ENCODE peak calls at places on chromosome 20, in five cellular contexts. One of them, this sample, is unnamed.

GRCh38 chr20:62391165-62392076 is 4.5 kb downstream of the RPS21 start:
- DNase-seq in HepG2: no peak
- DNase-seq in dorsolateral prefrontal cortex: no peak
- DNase-seq in AG04449: no peak
- DNase-seq in SJSA1: no peak
- DNase-seq in this sample: no peak

GRCh38 chr20:19256085-19256484 is 43.6 kb downstream of the SLC24A3 start:
- DNase-seq in SJSA1: no peak
- DNase-seq in dorsolateral prefrontal cortex: no peak
- DNase-seq in HepG2: no peak
- DNase-seq in AG04449: no peak
- DNase-seq in this sample: no peak

GRCh38 chr20:62740286-62741141 is 31.9 kb downstream of the NTSR1 start:
- DNase-seq in SJSA1: peak
- DNase-seq in HepG2: peak
- DNase-seq in AG04449: peak
- DNase-seq in dorsolateral prefrontal cortex: peak
- DNase-seq in this sample: no peak

GRCh38 chr20:62413896-62414481 is 6.9 kb upstream of the CABLES2 start:
- DNase-seq in HepG2: no peak
- DNase-seq in AG04449: no peak
- DNase-seq in dorsolateral prefrontal cortex: no peak
- DNase-seq in SJSA1: no peak
- DNase-seq in this sample: no peak

GRCh38 chr20:61938839-61939690 is 126.6 kb downstream of the TAF4 start:
- DNase-seq in SJSA1: no peak
- DNase-seq in dorsolateral prefrontal cortex: peak
- DNase-seq in AG04449: no peak
- DNase-seq in HepG2: no peak
- DNase-seq in this sample: no peak

GRCh38 chr20:17612287-17612974 is 42.6 kb downstream of the DSTN start:
- DNase-seq in SJSA1: peak
- DNase-seq in HepG2: peak
- DNase-seq in AG04449: peak
- DNase-seq in dorsolateral prefrontal cortex: no peak
- DNase-seq in this sample: no peak

GRCh38 chr20:46144626-46145025 is 26.5 kb downstream of the CD40 start:
- DNase-seq in HepG2: no peak
- DNase-seq in SJSA1: no peak
- DNase-seq in AG04449: no peak
- DNase-seq in dorsolateral prefrontal cortex: no peak
- DNase-seq in this sample: no peak

GRCh38 chr20:63045401-63045800 is 38.6 kb upstream of the BHLHE23 start:
- DNase-seq in AG04449: no peak
- DNase-seq in HepG2: no peak
- DNase-seq in SJSA1: no peak
- DNase-seq in dorsolateral prefrontal cortex: no peak
- DNase-seq in this sample: no peak

GRCh38 chr20:18613553-18613952 is 25.7 kb downstream of the DTD1 start:
- DNase-seq in SJSA1: no peak
- DNase-seq in dorsolateral prefrontal cortex: no peak
- DNase-seq in HepG2: no peak
- DNase-seq in AG04449: no peak
- DNase-seq in this sample: no peak

GRCh38 chr20:45951925-45952834 is 17.7 kb downstream of the PCIF1 start:
- DNase-seq in dorsolateral prefrontal cortex: no peak
- DNase-seq in SJSA1: no peak
- DNase-seq in HepG2: no peak
- DNase-seq in AG04449: no peak
- DNase-seq in this sample: no peak

GRCh38 chr20:49724637-49725606 is 11.2 kb upstream of the B4GALT5 start:
- DNase-seq in dorsolateral prefrontal cortex: no peak
- DNase-seq in HepG2: peak
- DNase-seq in AG04449: no peak
- DNase-seq in SJSA1: no peak
- DNase-seq in this sample: no peak

GRCh38 chr20:25584905-25585704 is at the start of gene NINL:
- DNase-seq in HepG2: peak
- DNase-seq in AG04449: no peak
- DNase-seq in dorsolateral prefrontal cortex: no peak
- DNase-seq in SJSA1: peak
- DNase-seq in this sample: no peak

GRCh38 chr20:58361549-58361948 is 27.5 kb upstream of the VAPB start:
- DNase-seq in SJSA1: no peak
- DNase-seq in AG04449: no peak
- DNase-seq in dorsolateral prefrontal cortex: no peak
- DNase-seq in HepG2: no peak
- DNase-seq in this sample: no peak

GRCh38 chr20:46983466-46983865 is 88.8 kb downstream of the EYA2 start:
- DNase-seq in dorsolateral prefrontal cortex: no peak
- DNase-seq in AG04449: no peak
- DNase-seq in SJSA1: no peak
- DNase-seq in HepG2: no peak
- DNase-seq in this sample: no peak

GRCh38 chr20:46190796-46191540 is 72.9 kb downstream of the CD40 start:
- DNase-seq in AG04449: no peak
- DNase-seq in dorsolateral prefrontal cortex: no peak
- DNase-seq in HepG2: no peak
- DNase-seq in SJSA1: no peak
- DNase-seq in this sample: no peak

GRCh38 chr20:18632196-18632789 is 44.4 kb downstream of the DTD1 start:
- DNase-seq in SJSA1: peak
- DNase-seq in AG04449: no peak
- DNase-seq in dorsolateral prefrontal cortex: peak
- DNase-seq in HepG2: peak
- DNase-seq in this sample: no peak

GRCh38 chr20:25270829-25271251 is 23.0 kb downstream of the PYGB start:
- DNase-seq in HepG2: no peak
- DNase-seq in AG04449: no peak
- DNase-seq in SJSA1: no peak
- DNase-seq in dorsolateral prefrontal cortex: peak
- DNase-seq in this sample: no peak

GRCh38 chr20:51457281-51457932 is 85.1 kb downstream of the NFATC2 start:
- DNase-seq in HepG2: no peak
- DNase-seq in SJSA1: no peak
- DNase-seq in AG04449: no peak
- DNase-seq in dorsolateral prefrontal cortex: no peak
- DNase-seq in this sample: no peak
- H3K4me3 ChIP-seq in HepG2: no peak
- H3K4me3 ChIP-seq in SJSA1: no peak
- H3K4me3 ChIP-seq in AG04449: no peak
- H3K4me3 ChIP-seq in dorsolateral prefrontal cortex: no peak
- H3K4me3 ChIP-seq in this sample: peak

GRCh38 chr20:41616228-41616627 is 1.9 kb downstream of the CHD6 start:
- DNase-seq in SJSA1: no peak
- DNase-seq in AG04449: no peak
- DNase-seq in HepG2: peak
- DNase-seq in dorsolateral prefrontal cortex: no peak
- DNase-seq in this sample: no peak
- H3K4me3 ChIP-seq in SJSA1: no peak
- H3K4me3 ChIP-seq in AG04449: no peak
- H3K4me3 ChIP-seq in HepG2: peak
- H3K4me3 ChIP-seq in dorsolateral prefrontal cortex: peak
- H3K4me3 ChIP-seq in this sample: no peak

GRCh38 chr20:31719644-31720485 is 2.8 kb downstream of the BCL2L1 start:
- DNase-seq in dorsolateral prefrontal cortex: no peak
- DNase-seq in AG04449: no peak
- DNase-seq in SJSA1: peak
- DNase-seq in HepG2: peak
- DNase-seq in this sample: no peak

GRCh38 chr20:31717478-31717946 is 5.2 kb downstream of the BCL2L1 start:
- DNase-seq in HepG2: no peak
- DNase-seq in SJSA1: no peak
- DNase-seq in dorsolateral prefrontal cortex: no peak
- DNase-seq in AG04449: no peak
- DNase-seq in this sample: no peak

GRCh38 chr20:31716818-31717477 is 5.7 kb downstream of the BCL2L1 start:
- DNase-seq in HepG2: no peak
- DNase-seq in AG04449: no peak
- DNase-seq in dorsolateral prefrontal cortex: no peak
- DNase-seq in SJSA1: no peak
- DNase-seq in this sample: no peak

GRCh38 chr20:31720486-31721407 is 1.9 kb downstream of the BCL2L1 start:
- DNase-seq in SJSA1: peak
- DNase-seq in HepG2: peak
- DNase-seq in AG04449: no peak
- DNase-seq in dorsolateral prefrontal cortex: no peak
- DNase-seq in this sample: no peak

DNA sequence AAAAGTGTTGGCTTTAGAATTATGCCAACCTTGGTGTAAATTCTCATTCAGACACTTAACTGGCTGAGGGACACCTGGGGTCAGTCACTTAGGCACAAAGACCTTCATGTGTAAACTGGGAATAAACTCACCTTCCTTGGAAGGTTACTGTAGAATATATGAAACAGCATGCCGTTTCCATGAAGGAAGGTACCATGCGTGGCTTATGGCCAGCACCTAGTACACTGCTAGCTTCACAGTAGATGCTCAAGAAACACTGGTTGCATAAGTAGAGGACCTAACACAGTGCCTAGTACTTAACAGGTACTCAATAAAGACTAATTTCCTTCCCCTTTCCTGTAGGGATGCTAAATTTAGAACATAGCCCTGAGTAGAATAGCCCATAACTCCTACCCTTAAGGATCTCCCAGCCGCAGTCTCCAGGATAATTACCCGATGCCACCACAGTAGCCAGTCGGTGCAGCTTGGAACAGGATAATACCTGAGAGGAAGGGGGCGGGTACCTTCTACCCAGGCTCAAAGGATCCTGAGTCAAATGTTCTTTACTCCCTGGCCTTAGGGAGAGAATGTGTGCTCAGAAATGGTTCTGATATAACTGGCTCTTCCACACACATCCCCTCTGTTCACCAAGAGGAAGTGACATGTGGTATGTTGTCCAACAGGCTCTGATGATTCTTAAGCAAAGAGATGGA is 3.6 kb downstream of the BCL2L1 start:
- DNase-seq in HepG2: no peak
- DNase-seq in AG04449: no peak
- DNase-seq in dorsolateral prefrontal cortex: no peak
- DNase-seq in SJSA1: no peak
- DNase-seq in this sample: no peak
- H3K4me3 ChIP-seq in HepG2: peak
- H3K4me3 ChIP-seq in AG04449: peak
- H3K4me3 ChIP-seq in dorsolateral prefrontal cortex: peak
- H3K4me3 ChIP-seq in SJSA1: no peak
- H3K4me3 ChIP-seq in this sample: peak

GRCh38 chr20:2799271-2799670 is 1.2 kb downstream of the CPXM1 start:
- DNase-seq in dorsolateral prefrontal cortex: no peak
- DNase-seq in HepG2: no peak
- DNase-seq in AG04449: no peak
- DNase-seq in SJSA1: no peak
- DNase-seq in this sample: no peak

GRCh38 chr20:2801459-2801728 is 967 bp upstream of the CPXM1 start:
- DNase-seq in AG04449: no peak
- DNase-seq in HepG2: no peak
- DNase-seq in SJSA1: no peak
- DNase-seq in dorsolateral prefrontal cortex: no peak
- DNase-seq in this sample: no peak

GRCh38 chr20:2798814-2799213 is 1.6 kb downstream of the CPXM1 start:
- DNase-seq in HepG2: no peak
- DNase-seq in AG04449: no peak
- DNase-seq in dorsolateral prefrontal cortex: no peak
- DNase-seq in SJSA1: no peak
- DNase-seq in this sample: no peak

GRCh38 chr20:2799688-2800589 is 488 bp downstream of the CPXM1 start:
- DNase-seq in AG04449: no peak
- DNase-seq in dorsolateral prefrontal cortex: no peak
- DNase-seq in HepG2: no peak
- DNase-seq in SJSA1: no peak
- DNase-seq in this sample: no peak

GRCh38 chr20:2800590-2801458 is at the start of gene CPXM1:
- DNase-seq in dorsolateral prefrontal cortex: no peak
- DNase-seq in AG04449: no peak
- DNase-seq in SJSA1: peak
- DNase-seq in HepG2: peak
- DNase-seq in this sample: no peak
- H3K4me3 ChIP-seq in dorsolateral prefrontal cortex: peak
- H3K4me3 ChIP-seq in AG04449: peak
- H3K4me3 ChIP-seq in SJSA1: peak
- H3K4me3 ChIP-seq in HepG2: peak
- H3K4me3 ChIP-seq in this sample: peak

GRCh38 chr20:41321003-41321402 is 3.5 kb upstream of the ZHX3 start:
- DNase-seq in HepG2: no peak
- DNase-seq in AG04449: no peak
- DNase-seq in dorsolateral prefrontal cortex: no peak
- DNase-seq in SJSA1: no peak
- DNase-seq in this sample: no peak

GRCh38 chr20:41316009-41316408 is 1.5 kb downstream of the ZHX3 start:
- DNase-seq in AG04449: no peak
- DNase-seq in HepG2: peak
- DNase-seq in SJSA1: no peak
- DNase-seq in dorsolateral prefrontal cortex: no peak
- DNase-seq in this sample: no peak

GRCh38 chr20:41317536-41318270 is at the start of gene ZHX3:
- DNase-seq in dorsolateral prefrontal cortex: peak
- DNase-seq in SJSA1: peak
- DNase-seq in AG04449: peak
- DNase-seq in HepG2: peak
- DNase-seq in this sample: peak

GRCh38 chr20:41316602-41317535 is 662 bp downstream of the ZHX3 start:
- DNase-seq in dorsolateral prefrontal cortex: peak
- DNase-seq in HepG2: peak
- DNase-seq in SJSA1: peak
- DNase-seq in AG04449: peak
- DNase-seq in this sample: peak

GRCh38 chr20:41318271-41318649 is 729 bp upstream of the ZHX3 start:
- DNase-seq in dorsolateral prefrontal cortex: no peak
- DNase-seq in SJSA1: no peak
- DNase-seq in AG04449: no peak
- DNase-seq in HepG2: peak
- DNase-seq in this sample: no peak
- H3K4me3 ChIP-seq in dorsolateral prefrontal cortex: peak
- H3K4me3 ChIP-seq in SJSA1: peak
- H3K4me3 ChIP-seq in AG04449: peak
- H3K4me3 ChIP-seq in HepG2: peak
- H3K4me3 ChIP-seq in this sample: peak

DNA sequence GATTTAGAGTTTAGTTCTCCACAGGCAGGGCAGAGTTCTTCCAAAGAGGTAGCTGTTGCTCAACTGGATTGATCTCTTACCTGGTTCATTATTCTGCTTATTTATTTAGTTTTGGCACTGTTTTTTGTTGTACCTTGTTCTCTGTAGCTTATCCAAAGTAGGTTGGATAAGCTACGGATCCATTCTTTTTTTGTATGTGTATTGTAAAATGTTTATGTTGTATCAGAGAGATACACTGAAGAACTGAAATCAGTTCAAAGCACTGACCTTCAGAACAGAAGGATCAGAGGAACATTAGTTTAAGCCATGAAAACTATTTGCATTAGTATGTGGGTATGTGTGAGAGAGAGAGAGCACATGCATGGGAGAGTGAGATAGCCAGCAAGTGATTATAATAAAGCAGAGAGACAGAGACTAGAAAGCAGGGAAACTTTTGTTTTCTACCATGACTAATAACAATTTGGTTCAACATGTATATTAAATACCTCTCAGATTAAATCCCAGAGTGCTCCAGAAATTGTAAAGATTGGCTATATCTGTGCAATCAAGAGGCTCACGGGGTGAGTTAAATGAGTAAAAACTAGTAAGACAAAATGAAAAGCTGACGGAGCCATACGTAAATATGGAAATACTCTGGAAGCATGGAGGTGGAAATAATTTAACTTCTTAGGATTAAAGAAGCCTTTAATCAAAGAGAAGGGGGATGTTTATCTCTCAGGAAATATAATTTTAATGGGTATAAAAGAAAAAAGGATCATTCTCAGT is 40.2 kb downstream of the ITCH start:
- DNase-seq in SJSA1: no peak
- DNase-seq in dorsolateral prefrontal cortex: no peak
- DNase-seq in HepG2: peak
- DNase-seq in AG04449: no peak
- DNase-seq in this sample: no peak
- H3K4me3 ChIP-seq in SJSA1: no peak
- H3K4me3 ChIP-seq in dorsolateral prefrontal cortex: no peak
- H3K4me3 ChIP-seq in HepG2: no peak
- H3K4me3 ChIP-seq in AG04449: no peak
- H3K4me3 ChIP-seq in this sample: no peak